ENCODE peak calls at places on chromosome 14, in nine cellular contexts. L, U, O, Q, M, B, J, D and Y are unnamed samples.

GRCh38 chr14:106690333-106690891 is 1164.0 kb downstream of the TMEM121 start:
- DNase-seq in O (no peak), M (no peak), L (no peak), Q (no peak), J (no peak), D (no peak), B (no peak), U (no peak), Y (no peak)

GRCh38 chr14:20446889-20447288 is 7.7 kb downstream of the OSGEP start:
- DNase-seq in Q (no peak), D (no peak), B (no peak), M (no peak), L (no peak), J (no peak), O (no peak), U (no peak), Y (no peak)

GRCh38 chr14:35940291-35940690 is 114.2 kb downstream of the BRMS1L start:
- DNase-seq in O (no peak), U (no peak), B (no peak), D (no peak), L (no peak), Q (no peak), J (no peak), M (no peak), Y (peak; percentile 23)

GRCh38 chr14:76546426-76547221 is 170.7 kb downstream of the ESRRB start:
- DNase-seq in U (no peak), J (no peak), Q (no peak), M (no peak), O (peak; percentile 92), B (peak; percentile 73), L (peak; percentile 12), D (no peak), Y (peak; percentile 75)

GRCh38 chr14:64191756-64192155 is 102.4 kb downstream of the ESR2 start:
- DNase-seq in B (no peak), Q (no peak), D (no peak), M (no peak), L (no peak), J (no peak), O (no peak), U (no peak), Y (no peak)

GRCh38 chr14:99507860-99508640 is 26.8 kb downstream of the CCNK start:
- DNase-seq in L (no peak), M (no peak), B (no peak), O (no peak), J (no peak), U (peak; percentile 20), D (no peak), Q (no peak), Y (no peak)

GRCh38 chr14:58060077-58060476 is 91.9 kb downstream of the ARMH4 start:
- DNase-seq in U (no peak), M (no peak), J (no peak), B (no peak), L (no peak), O (no peak), Q (no peak), D (no peak), Y (no peak)

GRCh38 chr14:83994020-83994419 is 1535.9 kb upstream of the FLRT2 start:
- DNase-seq in J (no peak), D (no peak), Q (no peak), B (no peak), U (no peak), M (no peak), O (no peak), L (no peak), Y (no peak)

GRCh38 chr14:72741836-72742681 is 151.8 kb downstream of the DPF3 start:
- DNase-seq in L (no peak), D (no peak), O (no peak), B (no peak), J (no peak), M (no peak), U (no peak), Q (no peak), Y (no peak)

GRCh38 chr14:106845286-106846087 is 1319.1 kb downstream of the TMEM121 start:
- DNase-seq in O (no peak), D (peak; percentile 64), U (peak; percentile 69), J (no peak), L (peak; percentile 46), Q (no peak), B (no peak), M (no peak), Y (no peak)

GRCh38 chr14:84926656-84927055 is 603.3 kb upstream of the FLRT2 start:
- DNase-seq in J (no peak), Q (no peak), D (no peak), B (no peak), U (no peak), M (no peak), L (no peak), O (no peak), Y (no peak)

GRCh38 chr14:38994721-38995120 is 108.3 kb downstream of the SEC23A start:
- DNase-seq in J (no peak), M (no peak), Q (no peak), B (no peak), O (no peak), L (no peak), U (no peak), D (no peak), Y (no peak)

GRCh38 chr14:87405563-87405962 is 587.4 kb downstream of the GALC start:
- DNase-seq in U (no peak), O (no peak), B (no peak), M (no peak), L (no peak), J (no peak), Q (no peak), D (no peak), Y (no peak)

GRCh38 chr14:26577711-26578110 is 20.1 kb downstream of the NOVA1 start:
- DNase-seq in L (no peak), J (no peak), Q (no peak), D (no peak), M (no peak), U (no peak), B (no peak), O (no peak), Y (no peak)

GRCh38 chr14:106493962-106494823 is 967.8 kb downstream of the TMEM121 start:
- DNase-seq in M (no peak), Q (no peak), L (no peak), B (no peak), D (no peak), J (no peak), U (no peak), O (no peak), Y (no peak)

GRCh38 chr14:58882577-58883018 is 244.8 kb downstream of the DACT1 start:
- DNase-seq in J (no peak), L (no peak), Q (no peak), O (no peak), U (no peak), B (no peak), D (no peak), M (peak; percentile 23), Y (no peak)

GRCh38 chr14:50028458-50028857 is 87.9 kb downstream of the VCPKMT start:
- DNase-seq in D (no peak), L (no peak), O (no peak), U (no peak), B (no peak), Q (no peak), M (no peak), J (no peak), Y (no peak)

GRCh38 chr14:83163016-83163415 is 1629.4 kb upstream of the SEL1L start:
- DNase-seq in M (no peak), J (no peak), Q (no peak), B (no peak), U (no peak), D (no peak), L (no peak), O (no peak), Y (no peak)

GRCh38 chr14:94066089-94066676 is 14.8 kb downstream of the DDX24 start:
- DNase-seq in B (no peak), L (peak; percentile 32), M (no peak), Q (no peak), J (no peak), D (no peak), O (peak; percentile 65), U (no peak), Y (peak; percentile 35)

GRCh38 chr14:75399819-75400678 is 27.8 kb upstream of the JDP2 start:
- DNase-seq in L (peak; percentile 100), M (peak; percentile 96), J (peak; percentile 86), O (no peak), B (no peak), D (no peak), U (peak; percentile 92), Q (no peak), Y (no peak)

GRCh38 chr14:103541494-103541943 is 12.5 kb downstream of the TRMT61A start:
- DNase-seq in B (no peak), J (no peak), L (no peak), O (no peak), M (peak; percentile 22), Q (no peak), D (no peak), U (no peak), Y (no peak)
- H3K4me1 ChIP-seq in B (peaks cover 66% of the 10 kb centered on the region), J (peaks cover 53% of the 10 kb centered on the region), L (peaks cover 58% of the 10 kb centered on the region), O (peaks cover 11% of the 10 kb centered on the region), M (peaks cover 48% of the 10 kb centered on the region), Q (no peaks in the 10 kb centered on the region), D (peaks cover 2% of the 10 kb centered on the region), U (peaks cover 4% of the 10 kb centered on the region), Y (peaks cover 16% of the 10 kb centered on the region)

DNA sequence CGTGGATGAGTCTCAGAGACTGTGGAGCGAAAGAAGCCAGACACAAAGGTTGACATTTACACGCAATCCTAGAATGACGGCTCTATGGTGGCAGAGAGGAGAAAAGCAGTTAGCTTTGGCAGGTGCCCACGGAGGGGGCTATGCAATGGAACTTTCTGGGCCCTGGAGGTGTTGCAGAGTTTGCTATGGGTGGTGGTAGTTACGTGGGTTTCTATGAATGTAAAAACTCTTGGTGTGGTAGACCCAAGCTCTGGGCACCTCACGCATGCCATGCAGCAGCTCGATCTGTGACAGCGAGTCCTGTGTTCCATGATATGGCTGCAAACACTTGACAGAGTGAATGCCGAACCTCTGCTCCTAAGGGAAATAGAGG is 5.0 kb upstream of the INF2 start:
- DNase-seq in Q (no peak), D (no peak), L (no peak), M (no peak), U (no peak), B (no peak), J (no peak), O (no peak), Y (no peak)
- H3K4me1 ChIP-seq in Q (peaks cover 34% of the 10 kb centered on the region), D (peaks cover 34% of the 10 kb centered on the region), L (peaks cover 65% of the 10 kb centered on the region), M (peaks cover 53% of the 10 kb centered on the region), U (peaks cover 20% of the 10 kb centered on the region), B (peaks cover 51% of the 10 kb centered on the region), J (peaks cover 54% of the 10 kb centered on the region), O (peaks cover 17% of the 10 kb centered on the region), Y (peaks cover 13% of the 10 kb centered on the region)

DNA sequence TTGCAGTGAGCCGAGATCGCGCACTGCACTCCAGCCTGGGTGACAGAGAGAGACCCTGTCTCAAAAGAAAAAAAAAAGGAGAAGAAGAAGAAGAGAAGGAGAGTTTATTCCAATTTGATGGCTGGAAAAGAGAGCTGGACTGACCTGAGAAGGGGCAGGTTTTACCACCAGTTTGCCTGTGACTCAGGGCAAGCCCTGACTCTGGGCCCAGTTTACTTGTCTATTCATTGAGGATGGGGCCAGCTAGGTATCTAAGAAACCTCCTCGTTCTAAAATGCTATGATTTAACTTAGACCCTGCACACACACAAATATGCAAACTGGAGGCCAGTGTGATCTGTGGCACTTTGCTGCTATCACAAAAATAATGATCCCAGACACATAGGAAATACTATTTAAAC is 155.0 kb downstream of the FOXN3 start:
- DNase-seq in L (no peak), J (no peak), Q (no peak), U (no peak), M (no peak), D (no peak), B (no peak), O (no peak), Y (no peak)
- H3K4me1 ChIP-seq in L (no peaks in the 10 kb centered on the region), J (peaks cover 3% of the 10 kb centered on the region), Q (no peaks in the 10 kb centered on the region), U (peaks cover 24% of the 10 kb centered on the region), M (no peaks in the 10 kb centered on the region), D (no peaks in the 10 kb centered on the region), B (no peaks in the 10 kb centered on the region), O (peaks cover 7% of the 10 kb centered on the region), Y (no peaks in the 10 kb centered on the region)

GRCh38 chr14:91351508-91351853 is 66.1 kb downstream of the CCDC88C start:
- DNase-seq in D (no peak), J (no peak), O (no peak), M (no peak), Q (no peak), B (no peak), L (no peak), U (no peak), Y (no peak)
- H3K4me1 ChIP-seq in D (peaks cover 89% of the 10 kb centered on the region), J (peaks cover 78% of the 10 kb centered on the region), O (no peaks in the 10 kb centered on the region), M (peaks cover 52% of the 10 kb centered on the region), Q (peaks cover 89% of the 10 kb centered on the region), B (peaks cover 32% of the 10 kb centered on the region), L (no peaks in the 10 kb centered on the region), U (no peaks in the 10 kb centered on the region), Y (no peaks in the 10 kb centered on the region)